ENCODE peak calls at places on chromosomes 13 and 19, in four cellular contexts. One of them, this sample, is unnamed.
A peak's percentile ranks its signal among the peaks of the same experiment; 100 is the strongest.

GRCh38 chr13:102367836-102368235 is 34.0 kb downstream of the FGF14 start:
- DNase-seq in heart left ventricle: no peak
- DNase-seq in esophagus squamous epithelium: no peak
- DNase-seq in uterus: no peak
- DNase-seq in this sample: no peak

GRCh38 chr13:96671073-96671472 is 323.2 kb downstream of the OXGR1 start:
- DNase-seq in heart left ventricle: no peak
- DNase-seq in uterus: no peak
- DNase-seq in esophagus squamous epithelium: no peak
- DNase-seq in this sample: no peak

GRCh38 chr19:1567848-1568227 is 287 bp downstream of the MEX3D start:
- DNase-seq in heart left ventricle: no peak
- DNase-seq in esophagus squamous epithelium: no peak
- DNase-seq in uterus: no peak
- DNase-seq in this sample: no peak

GRCh38 chr13:39350461-39350881 is 252.5 kb downstream of the LHFPL6 start:
- DNase-seq in heart left ventricle: peak; percentile 62
- DNase-seq in esophagus squamous epithelium: no peak
- DNase-seq in uterus: no peak
- DNase-seq in this sample: no peak

GRCh38 chr19:47836038-47836437 is 14.3 kb downstream of the CRX start:
- DNase-seq in uterus: no peak
- DNase-seq in heart left ventricle: no peak
- DNase-seq in esophagus squamous epithelium: no peak
- DNase-seq in this sample: no peak

GRCh38 chr13:49649244-49649962 is 21.1 kb downstream of the ARL11 start:
- DNase-seq in heart left ventricle: no peak
- DNase-seq in uterus: no peak
- DNase-seq in esophagus squamous epithelium: no peak
- DNase-seq in this sample: no peak

GRCh38 chr19:46115396-46116109 is 8.9 kb downstream of the IGFL3 start:
- DNase-seq in uterus: peak; percentile 50
- DNase-seq in heart left ventricle: no peak
- DNase-seq in esophagus squamous epithelium: no peak
- DNase-seq in this sample: peak; percentile 21

GRCh38 chr13:41490616-41491015 is 33.3 kb downstream of the RGCC start:
- DNase-seq in uterus: no peak
- DNase-seq in heart left ventricle: no peak
- DNase-seq in esophagus squamous epithelium: no peak
- DNase-seq in this sample: no peak

GRCh38 chr19:53945441-53945840 is 17.3 kb upstream of the CACNG8 start:
- DNase-seq in esophagus squamous epithelium: no peak
- DNase-seq in heart left ventricle: no peak
- DNase-seq in uterus: no peak
- DNase-seq in this sample: no peak

GRCh38 chr13:46721054-46721453 is 75.9 kb downstream of the ESD start:
- DNase-seq in heart left ventricle: peak; percentile 45
- DNase-seq in esophagus squamous epithelium: no peak
- DNase-seq in uterus: peak; percentile 64
- DNase-seq in this sample: no peak

GRCh38 chr19:6739390-6739883 is at the start of gene TRIP10:
- DNase-seq in uterus: peak; percentile 90
- DNase-seq in esophagus squamous epithelium: peak; percentile 40
- DNase-seq in heart left ventricle: peak; percentile 95
- DNase-seq in this sample: no peak

GRCh38 chr19:19259741-19260140 is 13.4 kb downstream of the TM6SF2 start:
- DNase-seq in heart left ventricle: no peak
- DNase-seq in uterus: no peak
- DNase-seq in esophagus squamous epithelium: no peak
- DNase-seq in this sample: no peak

GRCh38 chr13:107516517-107516916 is 698.8 kb downstream of the LIG4 start:
- DNase-seq in heart left ventricle: no peak
- DNase-seq in uterus: no peak
- DNase-seq in esophagus squamous epithelium: no peak
- DNase-seq in this sample: no peak

GRCh38 chr13:44660050-44660449 is 83.9 kb upstream of the TSC22D1 start:
- DNase-seq in esophagus squamous epithelium: no peak
- DNase-seq in uterus: no peak
- DNase-seq in heart left ventricle: no peak
- DNase-seq in this sample: no peak

GRCh38 chr13:26502826-26503225 is 54.7 kb upstream of the WASF3 start:
- DNase-seq in uterus: no peak
- DNase-seq in heart left ventricle: peak; percentile 27
- DNase-seq in esophagus squamous epithelium: no peak
- DNase-seq in this sample: no peak

GRCh38 chr19:53165691-53166091 is 6.8 kb upstream of the ZNF347 start:
- DNase-seq in esophagus squamous epithelium: no peak
- DNase-seq in heart left ventricle: no peak
- DNase-seq in uterus: no peak
- DNase-seq in this sample: no peak

GRCh38 chr13:21901772-21902708 is 231.2 kb downstream of the FGF9 start:
- DNase-seq in esophagus squamous epithelium: no peak
- DNase-seq in uterus: peak; percentile 18
- DNase-seq in heart left ventricle: peak; percentile 54
- DNase-seq in this sample: no peak

GRCh38 chr13:90105881-90106496 is 1241.5 kb upstream of the MIR17HG start:
- DNase-seq in heart left ventricle: no peak
- DNase-seq in esophagus squamous epithelium: no peak
- DNase-seq in uterus: no peak
- DNase-seq in this sample: peak; percentile 42

GRCh38 chr13:49690133-49690989 is 925 bp downstream of the EBPL start:
- DNase-seq in uterus: peak; percentile 26
- DNase-seq in esophagus squamous epithelium: no peak
- DNase-seq in heart left ventricle: no peak
- DNase-seq in this sample: no peak

GRCh38 chr13:71864094-71864980 is 2.7 kb downstream of the DACH1 start:
- DNase-seq in heart left ventricle: peak; percentile 71
- DNase-seq in uterus: peak; percentile 49
- DNase-seq in esophagus squamous epithelium: peak; percentile 2
- DNase-seq in this sample: no peak

GRCh38 chr13:27044837-27045570 is 126.6 kb downstream of the USP12 start:
- DNase-seq in heart left ventricle: no peak
- DNase-seq in esophagus squamous epithelium: no peak
- DNase-seq in uterus: no peak
- DNase-seq in this sample: no peak

GRCh38 chr13:41654800-41655199 is 197.4 kb downstream of the RGCC start:
- DNase-seq in heart left ventricle: no peak
- DNase-seq in uterus: no peak
- DNase-seq in esophagus squamous epithelium: no peak
- DNase-seq in this sample: no peak

DNA sequence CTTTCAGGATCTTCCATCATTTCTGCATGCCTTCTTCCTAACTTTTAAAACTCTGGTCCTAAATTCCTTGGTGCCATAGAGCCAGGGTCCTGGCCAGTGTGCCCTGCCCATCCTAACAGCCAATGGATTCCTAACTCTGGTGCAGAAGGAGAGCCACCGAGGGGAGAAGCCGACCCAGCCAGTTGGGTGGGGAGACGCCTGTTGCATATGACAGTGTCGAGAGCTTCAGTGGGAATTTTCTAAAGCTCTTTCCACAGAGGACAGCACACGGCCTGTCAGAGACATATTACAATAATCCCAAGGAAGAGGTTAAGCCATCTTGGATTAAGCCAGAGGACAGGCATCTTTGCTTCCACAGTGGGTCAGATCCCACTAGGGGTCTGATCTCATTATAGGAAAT is 180.4 kb downstream of the ZNF536 start:
- DNase-seq in esophagus squamous epithelium: no peak
- DNase-seq in uterus: no peak
- DNase-seq in heart left ventricle: no peak
- DNase-seq in this sample: no peak
- H3K4me3 ChIP-seq in esophagus squamous epithelium: no peak overlapping the region
- H3K4me3 ChIP-seq in uterus: no peak overlapping the region
- H3K4me3 ChIP-seq in heart left ventricle: no peak overlapping the region
- H3K4me3 ChIP-seq in this sample: no peak overlapping the region

GRCh38 chr19:40280608-40281221 is 4.4 kb downstream of the AKT2 start:
- DNase-seq in heart left ventricle: peak; percentile 67
- DNase-seq in uterus: no peak
- DNase-seq in esophagus squamous epithelium: no peak
- DNase-seq in this sample: no peak
- H3K4me1 ChIP-seq in heart left ventricle: peaks cover 57% of the 10 kb centered on the region
- H3K4me1 ChIP-seq in uterus: peaks cover 11% of the 10 kb centered on the region
- H3K4me1 ChIP-seq in esophagus squamous epithelium: peaks cover 37% of the 10 kb centered on the region
- H3K4me1 ChIP-seq in this sample: peaks cover 10% of the 10 kb centered on the region

GRCh38 chr19:41548954-41549688 is 26.8 kb upstream of the CEACAM21 start:
- DNase-seq in uterus: no peak
- DNase-seq in esophagus squamous epithelium: no peak
- DNase-seq in heart left ventricle: no peak
- DNase-seq in this sample: no peak

GRCh38 chr19:41553804-41554203 is 22.2 kb upstream of the CEACAM21 start:
- DNase-seq in heart left ventricle: no peak
- DNase-seq in uterus: no peak
- DNase-seq in esophagus squamous epithelium: no peak
- DNase-seq in this sample: no peak

GRCh38 chr19:41552558-41552957 is 23.4 kb upstream of the CEACAM21 start:
- DNase-seq in uterus: no peak
- DNase-seq in heart left ventricle: no peak
- DNase-seq in esophagus squamous epithelium: no peak
- DNase-seq in this sample: no peak

GRCh38 chr19:41551212-41551610 is 24.8 kb upstream of the CEACAM21 start:
- DNase-seq in heart left ventricle: no peak
- DNase-seq in uterus: no peak
- DNase-seq in esophagus squamous epithelium: no peak
- DNase-seq in this sample: no peak

GRCh38 chr19:41551711-41552110 is 24.3 kb upstream of the CEACAM21 start:
- DNase-seq in heart left ventricle: no peak
- DNase-seq in esophagus squamous epithelium: no peak
- DNase-seq in uterus: no peak
- DNase-seq in this sample: no peak
- H3K4me3 ChIP-seq in heart left ventricle: no peak overlapping the region
- H3K4me3 ChIP-seq in esophagus squamous epithelium: no peak overlapping the region
- H3K4me3 ChIP-seq in uterus: no peak overlapping the region
- H3K4me3 ChIP-seq in this sample: no peak overlapping the region

GRCh38 chr13:48493851-48494250 is 39.0 kb downstream of the RCBTB2 start:
- DNase-seq in esophagus squamous epithelium: no peak
- DNase-seq in uterus: no peak
- DNase-seq in heart left ventricle: no peak
- DNase-seq in this sample: no peak
- H3K4me1 ChIP-seq in esophagus squamous epithelium: no peaks in the 10 kb centered on the region
- H3K4me1 ChIP-seq in uterus: no peaks in the 10 kb centered on the region
- H3K4me1 ChIP-seq in heart left ventricle: no peaks in the 10 kb centered on the region
- H3K4me1 ChIP-seq in this sample: no peaks in the 10 kb centered on the region

DNA sequence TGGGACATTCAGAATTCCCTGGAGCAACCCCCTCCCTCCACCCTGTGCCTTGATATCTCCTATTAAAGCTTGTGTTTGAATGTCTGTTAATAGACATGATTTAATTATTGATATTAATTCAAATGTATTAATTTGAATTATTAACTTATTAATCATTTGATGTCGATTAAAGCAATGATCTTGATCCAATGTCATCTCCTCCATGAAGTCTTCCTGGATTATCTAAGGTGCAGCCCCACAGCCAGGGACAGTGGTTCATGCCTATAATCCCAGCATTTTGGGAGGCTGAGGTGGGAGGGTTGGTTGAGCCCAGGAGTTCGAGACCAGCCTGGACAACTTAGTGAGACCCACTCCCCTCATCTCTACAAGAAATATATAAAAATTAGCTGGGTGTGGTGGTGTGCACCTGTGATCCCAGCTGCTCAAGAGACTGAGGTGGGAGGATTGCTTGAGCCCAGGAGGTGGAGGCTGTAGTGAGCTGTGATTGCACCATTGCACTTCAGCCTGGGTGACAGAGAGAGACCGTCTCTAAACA is 9.6 kb downstream of the FEM1A start:
- DNase-seq in esophagus squamous epithelium: no peak
- DNase-seq in heart left ventricle: no peak
- DNase-seq in uterus: no peak
- DNase-seq in this sample: no peak
- H3K4me3 ChIP-seq in esophagus squamous epithelium: no peak overlapping the region
- H3K4me3 ChIP-seq in heart left ventricle: no peak overlapping the region
- H3K4me3 ChIP-seq in uterus: no peak overlapping the region
- H3K4me3 ChIP-seq in this sample: no peak overlapping the region

GRCh38 chr19:10104130-10104513 is 1.6 kb upstream of the ANGPTL6 start:
- DNase-seq in heart left ventricle: no peak
- DNase-seq in uterus: no peak
- DNase-seq in esophagus squamous epithelium: no peak
- DNase-seq in this sample: no peak

GRCh38 chr19:10107254-10107653 is 1.1 kb downstream of the PPAN start:
- DNase-seq in uterus: no peak
- DNase-seq in heart left ventricle: no peak
- DNase-seq in esophagus squamous epithelium: no peak
- DNase-seq in this sample: no peak

GRCh38 chr19:10106100-10106936 is at the start of gene PPAN:
- DNase-seq in esophagus squamous epithelium: peak; percentile 96
- DNase-seq in uterus: peak; percentile 99
- DNase-seq in heart left ventricle: peak; percentile 99
- DNase-seq in this sample: peak; percentile 94

GRCh38 chr19:10104665-10105221 is 1.4 kb upstream of the PPAN start:
- DNase-seq in uterus: no peak
- DNase-seq in heart left ventricle: no peak
- DNase-seq in esophagus squamous epithelium: no peak
- DNase-seq in this sample: no peak

GRCh38 chr19:10105241-10106099 is 692 bp upstream of the PPAN start:
- DNase-seq in heart left ventricle: no peak
- DNase-seq in uterus: no peak
- DNase-seq in esophagus squamous epithelium: no peak
- DNase-seq in this sample: no peak
- H3K4me1 ChIP-seq in heart left ventricle: peaks cover 12% of the 10 kb centered on the region
- H3K4me1 ChIP-seq in uterus: no peaks in the 10 kb centered on the region
- H3K4me1 ChIP-seq in esophagus squamous epithelium: peaks cover 14% of the 10 kb centered on the region
- H3K4me1 ChIP-seq in this sample: peaks cover 11% of the 10 kb centered on the region

DNA sequence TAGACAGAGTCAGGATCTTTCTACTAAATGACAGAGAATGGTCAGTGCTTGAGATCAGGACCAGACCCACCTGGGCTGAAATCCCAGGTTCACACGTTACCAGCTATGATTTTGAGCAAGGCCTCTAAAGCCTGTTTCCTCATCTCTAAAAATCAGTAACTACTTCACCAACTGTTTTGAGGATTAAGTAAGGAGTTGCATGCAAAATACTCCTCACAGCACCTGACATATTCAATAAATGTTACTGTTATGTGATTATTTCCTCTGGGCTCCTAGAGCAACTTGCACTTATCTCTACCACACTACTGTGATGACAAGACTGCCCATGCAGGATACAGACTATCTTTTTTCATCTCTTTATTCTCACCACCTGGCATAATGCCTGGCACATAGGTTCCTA is 1.9 kb downstream of the KATNAL1 start:
- DNase-seq in heart left ventricle: no peak
- DNase-seq in uterus: no peak
- DNase-seq in esophagus squamous epithelium: no peak
- DNase-seq in this sample: no peak
- H3K4me3 ChIP-seq in heart left ventricle: no peak overlapping the region
- H3K4me3 ChIP-seq in uterus: no peak overlapping the region
- H3K4me3 ChIP-seq in esophagus squamous epithelium: no peak overlapping the region
- H3K4me3 ChIP-seq in this sample: peak overlapping the region; percentile 92

GRCh38 chr13:100540621-100541020 is 48.0 kb downstream of the GGACT start:
- DNase-seq in heart left ventricle: no peak
- DNase-seq in esophagus squamous epithelium: no peak
- DNase-seq in uterus: no peak
- DNase-seq in this sample: no peak
- H3K4me1 ChIP-seq in heart left ventricle: no peaks in the 10 kb centered on the region
- H3K4me1 ChIP-seq in esophagus squamous epithelium: peaks cover 19% of the 10 kb centered on the region
- H3K4me1 ChIP-seq in uterus: no peaks in the 10 kb centered on the region
- H3K4me1 ChIP-seq in this sample: no peaks in the 10 kb centered on the region